ENCODE peak calls at places on chromosomes 13 and 19, in five cellular contexts. One of them, this sample, is unnamed.

GRCh38 chr19:40798223-40798996 is 581 bp upstream of the EGLN2 start:
- DNase-seq in activated CD4-positive, CD25-positive, alpha-beta regulatory T cell treated with anti-CD3 and anti-CD28 coated beads, Interleukin-2, amount 50 U/mL, for 16 hours: peak; percentile 100
- DNase-seq in activated naive CD8-positive, alpha-beta T cell treated with anti-CD3 and anti-CD28 coated beads for 36 hours: peak; percentile 100
- DNase-seq in fibroblast of the aortic adventitia: peak; percentile 99
- DNase-seq in left ventricle myocardium inferior: peak; percentile 100
- DNase-seq in this sample: peak; percentile 99

GRCh38 chr19:8324186-8325050 is 3.1 kb downstream of the RPS28 start:
- DNase-seq in left ventricle myocardium inferior: no peak
- DNase-seq in activated naive CD8-positive, alpha-beta T cell treated with anti-CD3 and anti-CD28 coated beads for 36 hours: no peak
- DNase-seq in fibroblast of the aortic adventitia: no peak
- DNase-seq in activated CD4-positive, CD25-positive, alpha-beta regulatory T cell treated with anti-CD3 and anti-CD28 coated beads, Interleukin-2, amount 50 U/mL, for 16 hours: no peak
- DNase-seq in this sample: no peak

GRCh38 chr13:98539655-98540054 is 37.3 kb downstream of the STK24 start:
- DNase-seq in fibroblast of the aortic adventitia: no peak
- DNase-seq in activated naive CD8-positive, alpha-beta T cell treated with anti-CD3 and anti-CD28 coated beads for 36 hours: no peak
- DNase-seq in activated CD4-positive, CD25-positive, alpha-beta regulatory T cell treated with anti-CD3 and anti-CD28 coated beads, Interleukin-2, amount 50 U/mL, for 16 hours: no peak
- DNase-seq in left ventricle myocardium inferior: no peak
- DNase-seq in this sample: peak; percentile 73

GRCh38 chr19:43562698-43563241 is 12.6 kb downstream of the XRCC1 start:
- DNase-seq in activated CD4-positive, CD25-positive, alpha-beta regulatory T cell treated with anti-CD3 and anti-CD28 coated beads, Interleukin-2, amount 50 U/mL, for 16 hours: peak; percentile 55
- DNase-seq in fibroblast of the aortic adventitia: peak; percentile 23
- DNase-seq in activated naive CD8-positive, alpha-beta T cell treated with anti-CD3 and anti-CD28 coated beads for 36 hours: peak; percentile 73
- DNase-seq in left ventricle myocardium inferior: peak; percentile 83
- DNase-seq in this sample: peak; percentile 88

GRCh38 chr13:99185606-99186005 is 15.0 kb upstream of the UBAC2 start:
- DNase-seq in left ventricle myocardium inferior: no peak
- DNase-seq in activated naive CD8-positive, alpha-beta T cell treated with anti-CD3 and anti-CD28 coated beads for 36 hours: no peak
- DNase-seq in activated CD4-positive, CD25-positive, alpha-beta regulatory T cell treated with anti-CD3 and anti-CD28 coated beads, Interleukin-2, amount 50 U/mL, for 16 hours: no peak
- DNase-seq in fibroblast of the aortic adventitia: no peak
- DNase-seq in this sample: no peak

GRCh38 chr13:110676057-110676510 is 29.8 kb downstream of the CARS2 start:
- DNase-seq in fibroblast of the aortic adventitia: no peak
- DNase-seq in activated naive CD8-positive, alpha-beta T cell treated with anti-CD3 and anti-CD28 coated beads for 36 hours: no peak
- DNase-seq in activated CD4-positive, CD25-positive, alpha-beta regulatory T cell treated with anti-CD3 and anti-CD28 coated beads, Interleukin-2, amount 50 U/mL, for 16 hours: no peak
- DNase-seq in left ventricle myocardium inferior: no peak
- DNase-seq in this sample: no peak

GRCh38 chr13:96650301-96650886 is 343.9 kb downstream of the OXGR1 start:
- DNase-seq in left ventricle myocardium inferior: no peak
- DNase-seq in activated CD4-positive, CD25-positive, alpha-beta regulatory T cell treated with anti-CD3 and anti-CD28 coated beads, Interleukin-2, amount 50 U/mL, for 16 hours: no peak
- DNase-seq in activated naive CD8-positive, alpha-beta T cell treated with anti-CD3 and anti-CD28 coated beads for 36 hours: no peak
- DNase-seq in fibroblast of the aortic adventitia: peak; percentile 72
- DNase-seq in this sample: peak; percentile 44

GRCh38 chr19:16473875-16474397 is 2.2 kb upstream of the EPS15L1 start:
- DNase-seq in left ventricle myocardium inferior: no peak
- DNase-seq in activated CD4-positive, CD25-positive, alpha-beta regulatory T cell treated with anti-CD3 and anti-CD28 coated beads, Interleukin-2, amount 50 U/mL, for 16 hours: no peak
- DNase-seq in fibroblast of the aortic adventitia: no peak
- DNase-seq in activated naive CD8-positive, alpha-beta T cell treated with anti-CD3 and anti-CD28 coated beads for 36 hours: no peak
- DNase-seq in this sample: no peak

GRCh38 chr19:33514885-33515485 is 6.6 kb downstream of the PEPD start:
- DNase-seq in left ventricle myocardium inferior: peak; percentile 39
- DNase-seq in activated CD4-positive, CD25-positive, alpha-beta regulatory T cell treated with anti-CD3 and anti-CD28 coated beads, Interleukin-2, amount 50 U/mL, for 16 hours: no peak
- DNase-seq in fibroblast of the aortic adventitia: no peak
- DNase-seq in activated naive CD8-positive, alpha-beta T cell treated with anti-CD3 and anti-CD28 coated beads for 36 hours: no peak
- DNase-seq in this sample: peak; percentile 37

This sample was measured in GM23248.